ENCODE peak calls at places on chromosomes 6 and 20, in seven cellular contexts. One of them, this sample, is unnamed.

GRCh38 chr6:100344761-100345160 is 120.0 kb downstream of the SIM1 start:
- DNase-seq in ovary: no peak
- DNase-seq in CD4-positive, alpha-beta memory T cell: no peak
- DNase-seq in GM23338: no peak
- DNase-seq in H7: no peak
- DNase-seq in neural progenitor cell: no peak
- DNase-seq in kidney epithelial cell: no peak
- DNase-seq in this sample: no peak

GRCh38 chr6:108665495-108666196 is 104.9 kb downstream of the FOXO3 start:
- DNase-seq in ovary: no peak
- DNase-seq in CD4-positive, alpha-beta memory T cell: no peak
- DNase-seq in GM23338: no peak
- DNase-seq in H7: no peak
- DNase-seq in neural progenitor cell: no peak
- DNase-seq in kidney epithelial cell: no peak
- DNase-seq in this sample: no peak

GRCh38 chr6:157912326-157912725 is 69.3 kb upstream of the SYNJ2 start:
- DNase-seq in ovary: no peak
- DNase-seq in CD4-positive, alpha-beta memory T cell: no peak
- DNase-seq in GM23338: peak
- DNase-seq in H7: peak
- DNase-seq in neural progenitor cell: no peak
- DNase-seq in kidney epithelial cell: peak
- DNase-seq in this sample: peak

GRCh38 chr6:107489636-107490567 is at the start of gene SOBP:
- DNase-seq in ovary: peak
- DNase-seq in CD4-positive, alpha-beta memory T cell: peak
- DNase-seq in GM23338: peak
- DNase-seq in H7: peak
- DNase-seq in neural progenitor cell: peak
- DNase-seq in kidney epithelial cell: no peak
- DNase-seq in this sample: no peak

GRCh38 chr6:81487489-81487888 is 265.0 kb downstream of the TENT5A start:
- DNase-seq in ovary: peak
- DNase-seq in CD4-positive, alpha-beta memory T cell: no peak
- DNase-seq in GM23338: peak
- DNase-seq in H7: no peak
- DNase-seq in neural progenitor cell: no peak
- DNase-seq in kidney epithelial cell: no peak
- DNase-seq in this sample: no peak

GRCh38 chr6:52511163-52511562 is 65.7 kb downstream of the TRAM2 start:
- DNase-seq in ovary: no peak
- DNase-seq in CD4-positive, alpha-beta memory T cell: no peak
- DNase-seq in GM23338: no peak
- DNase-seq in H7: no peak
- DNase-seq in neural progenitor cell: no peak
- DNase-seq in kidney epithelial cell: no peak
- DNase-seq in this sample: no peak

GRCh38 chr6:168384045-168385038 is 56.6 kb upstream of the SMOC2 start:
- DNase-seq in ovary: no peak
- DNase-seq in CD4-positive, alpha-beta memory T cell: no peak
- DNase-seq in GM23338: no peak
- DNase-seq in H7: peak
- DNase-seq in neural progenitor cell: no peak
- DNase-seq in kidney epithelial cell: no peak
- DNase-seq in this sample: no peak

GRCh38 chr6:138509371-138509770 is 10.1 kb upstream of the NHSL1 start:
- DNase-seq in ovary: no peak
- DNase-seq in CD4-positive, alpha-beta memory T cell: peak
- DNase-seq in GM23338: peak
- DNase-seq in H7: no peak
- DNase-seq in neural progenitor cell: peak
- DNase-seq in kidney epithelial cell: no peak
- DNase-seq in this sample: no peak

GRCh38 chr6:127879685-127880084 is 21.2 kb downstream of the THEMIS start:
- DNase-seq in ovary: peak
- DNase-seq in CD4-positive, alpha-beta memory T cell: no peak
- DNase-seq in GM23338: peak
- DNase-seq in H7: peak
- DNase-seq in neural progenitor cell: peak
- DNase-seq in kidney epithelial cell: no peak
- DNase-seq in this sample: no peak

GRCh38 chr6:45375449-45375848 is 2.3 kb downstream of the SUPT3H start:
- DNase-seq in ovary: no peak
- DNase-seq in CD4-positive, alpha-beta memory T cell: no peak
- DNase-seq in GM23338: no peak
- DNase-seq in H7: no peak
- DNase-seq in neural progenitor cell: no peak
- DNase-seq in kidney epithelial cell: no peak
- DNase-seq in this sample: no peak

GRCh38 chr6:41559655-41560439 is 13.7 kb downstream of the FOXP4 start:
- DNase-seq in ovary: no peak
- DNase-seq in CD4-positive, alpha-beta memory T cell: no peak
- DNase-seq in GM23338: peak
- DNase-seq in H7: no peak
- DNase-seq in neural progenitor cell: no peak
- DNase-seq in kidney epithelial cell: no peak
- DNase-seq in this sample: no peak

GRCh38 chr20:8076505-8077498 is 55.3 kb upstream of the PLCB1 start:
- DNase-seq in ovary: no peak
- DNase-seq in CD4-positive, alpha-beta memory T cell: no peak
- DNase-seq in GM23338: no peak
- DNase-seq in H7: no peak
- DNase-seq in neural progenitor cell: no peak
- DNase-seq in kidney epithelial cell: no peak
- DNase-seq in this sample: no peak

GRCh38 chr6:105431226-105431625 is 28.3 kb upstream of the PREP start:
- DNase-seq in ovary: no peak
- DNase-seq in CD4-positive, alpha-beta memory T cell: peak
- DNase-seq in GM23338: peak
- DNase-seq in H7: peak
- DNase-seq in neural progenitor cell: peak
- DNase-seq in kidney epithelial cell: no peak
- DNase-seq in this sample: no peak

GRCh38 chr20:38123021-38123587 is 42.0 kb downstream of the TGM2 start:
- DNase-seq in ovary: peak
- DNase-seq in CD4-positive, alpha-beta memory T cell: no peak
- DNase-seq in GM23338: peak
- DNase-seq in H7: no peak
- DNase-seq in neural progenitor cell: peak
- DNase-seq in kidney epithelial cell: no peak
- DNase-seq in this sample: no peak

GRCh38 chr6:9121551-9121950 is 686.2 kb upstream of the SLC35B3 start:
- DNase-seq in ovary: no peak
- DNase-seq in CD4-positive, alpha-beta memory T cell: no peak
- DNase-seq in GM23338: no peak
- DNase-seq in H7: no peak
- DNase-seq in neural progenitor cell: no peak
- DNase-seq in kidney epithelial cell: no peak
- DNase-seq in this sample: no peak

GRCh38 chr6:76862966-76863365 is 600.3 kb downstream of the HTR1B start:
- DNase-seq in ovary: no peak
- DNase-seq in CD4-positive, alpha-beta memory T cell: no peak
- DNase-seq in GM23338: no peak
- DNase-seq in H7: no peak
- DNase-seq in neural progenitor cell: no peak
- DNase-seq in kidney epithelial cell: no peak
- DNase-seq in this sample: no peak

GRCh38 chr20:10671221-10671849 is 2.5 kb downstream of the JAG1 start:
- DNase-seq in ovary: peak
- DNase-seq in CD4-positive, alpha-beta memory T cell: no peak
- DNase-seq in GM23338: peak
- DNase-seq in H7: peak
- DNase-seq in neural progenitor cell: peak
- DNase-seq in kidney epithelial cell: peak
- DNase-seq in this sample: peak

GRCh38 chr6:129104131-129104530 is 221.2 kb downstream of the LAMA2 start:
- DNase-seq in ovary: no peak
- DNase-seq in CD4-positive, alpha-beta memory T cell: no peak
- DNase-seq in GM23338: no peak
- DNase-seq in H7: no peak
- DNase-seq in neural progenitor cell: no peak
- DNase-seq in kidney epithelial cell: no peak
- DNase-seq in this sample: peak

GRCh38 chr20:43009497-43009896 is 180.2 kb downstream of the PTPRT start:
- DNase-seq in ovary: no peak
- DNase-seq in CD4-positive, alpha-beta memory T cell: no peak
- DNase-seq in GM23338: no peak
- DNase-seq in H7: no peak
- DNase-seq in neural progenitor cell: no peak
- DNase-seq in kidney epithelial cell: no peak
- DNase-seq in this sample: no peak

GRCh38 chr6:18503588-18504231 is 116.6 kb downstream of the RNF144B start:
- DNase-seq in ovary: peak
- DNase-seq in CD4-positive, alpha-beta memory T cell: peak
- DNase-seq in GM23338: peak
- DNase-seq in H7: peak
- DNase-seq in neural progenitor cell: peak
- DNase-seq in kidney epithelial cell: no peak
- DNase-seq in this sample: no peak

GRCh38 chr20:9912858-9913434 is 74.1 kb upstream of the PAK5 start:
- DNase-seq in ovary: peak
- DNase-seq in CD4-positive, alpha-beta memory T cell: peak
- DNase-seq in GM23338: peak
- DNase-seq in H7: peak
- DNase-seq in neural progenitor cell: peak
- DNase-seq in kidney epithelial cell: peak
- DNase-seq in this sample: peak

GRCh38 chr6:142200846-142201628 is 54.0 kb downstream of the VTA1 start:
- DNase-seq in ovary: no peak
- DNase-seq in CD4-positive, alpha-beta memory T cell: no peak
- DNase-seq in GM23338: no peak
- DNase-seq in H7: no peak
- DNase-seq in neural progenitor cell: no peak
- DNase-seq in kidney epithelial cell: no peak
- DNase-seq in this sample: no peak
- H3K4me3 ChIP-seq in ovary: no peak
- H3K4me3 ChIP-seq in CD4-positive, alpha-beta memory T cell: no peak
- H3K4me3 ChIP-seq in GM23338: no peak
- H3K4me3 ChIP-seq in H7: no peak
- H3K4me3 ChIP-seq in neural progenitor cell: no peak
- H3K4me3 ChIP-seq in kidney epithelial cell: no peak
- H3K4me3 ChIP-seq in this sample: no peak

GRCh38 chr20:51800769-51801219 is 1.5 kb downstream of the SALL4 start:
- DNase-seq in ovary: no peak
- DNase-seq in CD4-positive, alpha-beta memory T cell: no peak
- DNase-seq in GM23338: peak
- DNase-seq in H7: peak
- DNase-seq in neural progenitor cell: peak
- DNase-seq in kidney epithelial cell: no peak
- DNase-seq in this sample: no peak
- H3K4me3 ChIP-seq in ovary: peak
- H3K4me3 ChIP-seq in CD4-positive, alpha-beta memory T cell: no peak
- H3K4me3 ChIP-seq in GM23338: peak
- H3K4me3 ChIP-seq in H7: peak
- H3K4me3 ChIP-seq in neural progenitor cell: peak
- H3K4me3 ChIP-seq in kidney epithelial cell: peak
- H3K4me3 ChIP-seq in this sample: peak

GRCh38 chr6:121510568-121511177 is 75.2 kb downstream of the GJA1 start:
- DNase-seq in ovary: no peak
- DNase-seq in CD4-positive, alpha-beta memory T cell: no peak
- DNase-seq in GM23338: no peak
- DNase-seq in H7: no peak
- DNase-seq in neural progenitor cell: no peak
- DNase-seq in kidney epithelial cell: no peak
- DNase-seq in this sample: no peak
- H3K4me3 ChIP-seq in ovary: no peak
- H3K4me3 ChIP-seq in CD4-positive, alpha-beta memory T cell: no peak
- H3K4me3 ChIP-seq in GM23338: no peak
- H3K4me3 ChIP-seq in H7: no peak
- H3K4me3 ChIP-seq in neural progenitor cell: no peak
- H3K4me3 ChIP-seq in kidney epithelial cell: no peak
- H3K4me3 ChIP-seq in this sample: no peak

GRCh38 chr6:35218456-35218855 is 4.7 kb downstream of the SCUBE3 start:
- DNase-seq in ovary: no peak
- DNase-seq in CD4-positive, alpha-beta memory T cell: no peak
- DNase-seq in GM23338: no peak
- DNase-seq in H7: no peak
- DNase-seq in neural progenitor cell: no peak
- DNase-seq in kidney epithelial cell: no peak
- DNase-seq in this sample: no peak

GRCh38 chr6:35215665-35216411 is 2.1 kb downstream of the SCUBE3 start:
- DNase-seq in ovary: no peak
- DNase-seq in CD4-positive, alpha-beta memory T cell: no peak
- DNase-seq in GM23338: no peak
- DNase-seq in H7: no peak
- DNase-seq in neural progenitor cell: no peak
- DNase-seq in kidney epithelial cell: no peak
- DNase-seq in this sample: no peak

GRCh38 chr6:35218021-35218420 is 4.3 kb downstream of the SCUBE3 start:
- DNase-seq in ovary: no peak
- DNase-seq in CD4-positive, alpha-beta memory T cell: no peak
- DNase-seq in GM23338: no peak
- DNase-seq in H7: no peak
- DNase-seq in neural progenitor cell: no peak
- DNase-seq in kidney epithelial cell: no peak
- DNase-seq in this sample: no peak

GRCh38 chr6:35216412-35216732 is 2.6 kb downstream of the SCUBE3 start:
- DNase-seq in ovary: no peak
- DNase-seq in CD4-positive, alpha-beta memory T cell: no peak
- DNase-seq in GM23338: no peak
- DNase-seq in H7: no peak
- DNase-seq in neural progenitor cell: no peak
- DNase-seq in kidney epithelial cell: no peak
- DNase-seq in this sample: no peak

DNA sequence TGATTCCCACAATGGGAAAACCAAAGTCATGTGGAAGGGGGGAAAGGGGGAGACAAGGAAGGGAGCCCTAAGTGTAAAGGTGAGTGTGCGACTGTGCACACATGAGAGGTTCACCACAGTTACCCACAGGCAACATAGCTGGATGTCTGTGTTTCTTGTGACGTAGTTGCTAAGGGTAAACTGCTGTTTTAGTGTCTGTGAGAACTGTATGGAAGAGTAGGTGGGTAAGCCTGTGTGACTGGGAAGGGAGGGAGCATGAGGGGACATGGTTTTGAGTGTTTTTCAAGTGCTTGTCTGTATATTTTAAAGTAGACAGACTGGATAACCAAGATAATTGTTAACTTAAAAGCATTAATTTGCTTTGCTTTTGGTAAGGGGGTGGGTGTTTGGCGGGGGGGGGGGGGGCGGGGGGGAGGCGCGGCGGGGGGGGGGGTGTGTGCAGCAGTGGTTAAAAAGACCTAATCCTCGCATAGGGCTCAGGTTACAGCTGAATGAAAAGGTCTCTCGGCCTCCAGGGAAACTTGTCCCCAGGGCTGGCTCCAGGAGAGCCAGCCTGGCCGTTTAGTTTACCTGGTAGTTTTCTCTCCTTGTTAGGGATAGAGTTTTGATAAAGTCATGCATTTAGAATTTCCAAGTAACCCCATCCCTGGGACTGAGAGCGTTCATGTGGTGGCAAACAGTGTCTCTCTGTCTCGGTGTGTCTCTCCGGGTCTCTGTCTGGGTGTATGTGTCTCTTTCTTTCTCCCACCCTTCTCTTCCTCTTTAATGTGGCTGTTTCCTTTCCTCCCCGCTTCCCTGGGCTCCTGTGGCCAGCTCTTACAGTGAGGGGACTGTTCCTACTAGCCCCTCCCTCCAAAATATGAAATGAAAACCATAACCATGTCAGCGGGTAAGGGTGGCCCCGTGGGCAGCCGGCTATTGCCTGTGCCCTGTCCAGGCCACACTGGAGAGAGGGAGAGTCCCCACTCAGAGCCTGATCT is 3.4 kb downstream of the SCUBE3 start:
- DNase-seq in ovary: no peak
- DNase-seq in CD4-positive, alpha-beta memory T cell: no peak
- DNase-seq in GM23338: peak
- DNase-seq in H7: peak
- DNase-seq in neural progenitor cell: peak
- DNase-seq in kidney epithelial cell: no peak
- DNase-seq in this sample: no peak
- H3K4me3 ChIP-seq in ovary: no peak
- H3K4me3 ChIP-seq in CD4-positive, alpha-beta memory T cell: no peak
- H3K4me3 ChIP-seq in GM23338: peak
- H3K4me3 ChIP-seq in H7: no peak
- H3K4me3 ChIP-seq in neural progenitor cell: peak
- H3K4me3 ChIP-seq in kidney epithelial cell: no peak
- H3K4me3 ChIP-seq in this sample: peak